ENCODE peak calls at places on chromosome X, in seven cellular contexts. One of them, this sample, is unnamed.

GRCh38 chrX:42771836-42772335 is 6.1 kb downstream of the PPP1R2C start:
- DNase-seq in thyroid gland: no peak
- DNase-seq in thoracic aorta: no peak
- DNase-seq in body of pancreas: no peak
- DNase-seq in AG10803: peak; percentile 8
- DNase-seq in fibroblast of mammary gland: no peak
- DNase-seq in fibroblast of the aortic adventitia: no peak
- DNase-seq in this sample: no peak

GRCh38 chrX:150940844-150941495 is 42.2 kb upstream of the HMGB3 start:
- DNase-seq in thyroid gland: no peak
- DNase-seq in thoracic aorta: no peak
- DNase-seq in body of pancreas: no peak
- DNase-seq in AG10803: no peak
- DNase-seq in fibroblast of mammary gland: no peak
- DNase-seq in fibroblast of the aortic adventitia: no peak
- DNase-seq in this sample: no peak

GRCh38 chrX:2710041-2710471 is 19.0 kb downstream of the CD99 start:
- DNase-seq in thyroid gland: no peak
- DNase-seq in thoracic aorta: no peak
- DNase-seq in body of pancreas: no peak
- DNase-seq in AG10803: peak; percentile 83
- DNase-seq in fibroblast of mammary gland: peak; percentile 93
- DNase-seq in fibroblast of the aortic adventitia: peak; percentile 77
- DNase-seq in this sample: peak; percentile 90

GRCh38 chrX:19964017-19964710 is 26.7 kb downstream of the BCLAF3 start:
- DNase-seq in thyroid gland: no peak
- DNase-seq in thoracic aorta: no peak
- DNase-seq in body of pancreas: no peak
- DNase-seq in AG10803: no peak
- DNase-seq in fibroblast of mammary gland: peak; percentile 1
- DNase-seq in fibroblast of the aortic adventitia: no peak
- DNase-seq in this sample: peak; percentile 60

GRCh38 chrX:10044021-10044420 is 76.9 kb downstream of the CLDN34 start:
- DNase-seq in thyroid gland: no peak
- DNase-seq in thoracic aorta: no peak
- DNase-seq in body of pancreas: no peak
- DNase-seq in AG10803: no peak
- DNase-seq in fibroblast of mammary gland: no peak
- DNase-seq in fibroblast of the aortic adventitia: no peak
- DNase-seq in this sample: peak; percentile 53

GRCh38 chrX:63426519-63426918 is 75.4 kb upstream of the SPIN4 start:
- DNase-seq in thyroid gland: no peak
- DNase-seq in thoracic aorta: no peak
- DNase-seq in body of pancreas: no peak
- DNase-seq in AG10803: no peak
- DNase-seq in fibroblast of mammary gland: no peak
- DNase-seq in fibroblast of the aortic adventitia: no peak
- DNase-seq in this sample: no peak

GRCh38 chrX:139831017-139831416 is 101.8 kb downstream of the ATP11C start:
- DNase-seq in thyroid gland: no peak
- DNase-seq in thoracic aorta: no peak
- DNase-seq in body of pancreas: no peak
- DNase-seq in AG10803: no peak
- DNase-seq in fibroblast of mammary gland: no peak
- DNase-seq in fibroblast of the aortic adventitia: no peak
- DNase-seq in this sample: no peak

GRCh38 chrX:19535481-19535880 is 20.2 kb upstream of the MAP3K15 start:
- DNase-seq in thyroid gland: no peak
- DNase-seq in thoracic aorta: no peak
- DNase-seq in body of pancreas: no peak
- DNase-seq in AG10803: peak; percentile 37
- DNase-seq in fibroblast of mammary gland: peak; percentile 38
- DNase-seq in fibroblast of the aortic adventitia: peak; percentile 37
- DNase-seq in this sample: peak; percentile 23

GRCh38 chrX:53091354-53091753 is 2.6 kb upstream of the KANTR start:
- DNase-seq in thyroid gland: no peak
- DNase-seq in thoracic aorta: no peak
- DNase-seq in body of pancreas: no peak
- DNase-seq in AG10803: no peak
- DNase-seq in fibroblast of mammary gland: no peak
- DNase-seq in fibroblast of the aortic adventitia: no peak
- DNase-seq in this sample: no peak

GRCh38 chrX:28922106-28922505 is 334.9 kb downstream of the IL1RAPL1 start:
- DNase-seq in thyroid gland: no peak
- DNase-seq in thoracic aorta: no peak
- DNase-seq in body of pancreas: no peak
- DNase-seq in AG10803: no peak
- DNase-seq in fibroblast of mammary gland: no peak
- DNase-seq in fibroblast of the aortic adventitia: peak; percentile 30
- DNase-seq in this sample: no peak

GRCh38 chrX:14056201-14056600 is 26.5 kb upstream of the GEMIN8 start:
- DNase-seq in thyroid gland: no peak
- DNase-seq in thoracic aorta: no peak
- DNase-seq in body of pancreas: no peak
- DNase-seq in AG10803: peak; percentile 35
- DNase-seq in fibroblast of mammary gland: no peak
- DNase-seq in fibroblast of the aortic adventitia: peak; percentile 19
- DNase-seq in this sample: no peak

GRCh38 chrX:41045960-41046567 is 39.2 kb upstream of the USP9X start:
- DNase-seq in thyroid gland: peak; percentile 23
- DNase-seq in thoracic aorta: no peak
- DNase-seq in body of pancreas: peak; percentile 17
- DNase-seq in AG10803: peak; percentile 84
- DNase-seq in fibroblast of mammary gland: peak; percentile 71
- DNase-seq in fibroblast of the aortic adventitia: peak; percentile 90
- DNase-seq in this sample: no peak

GRCh38 chrX:132491191-132491590 is 2.4 kb upstream of the MBNL3 start:
- DNase-seq in thyroid gland: no peak
- DNase-seq in thoracic aorta: no peak
- DNase-seq in body of pancreas: peak; percentile 39
- DNase-seq in AG10803: no peak
- DNase-seq in fibroblast of mammary gland: no peak
- DNase-seq in fibroblast of the aortic adventitia: no peak
- DNase-seq in this sample: peak; percentile 62

GRCh38 chrX:30283456-30284200 is 25.6 kb downstream of the NR0B1 start:
- DNase-seq in thyroid gland: no peak
- DNase-seq in thoracic aorta: no peak
- DNase-seq in body of pancreas: no peak
- DNase-seq in AG10803: peak; percentile 82
- DNase-seq in fibroblast of mammary gland: peak; percentile 95
- DNase-seq in fibroblast of the aortic adventitia: peak; percentile 88
- DNase-seq in this sample: peak; percentile 85

GRCh38 chrX:49987651-49988050 is 65.3 kb downstream of the CLCN5 start:
- DNase-seq in thyroid gland: no peak
- DNase-seq in thoracic aorta: no peak
- DNase-seq in body of pancreas: no peak
- DNase-seq in AG10803: no peak
- DNase-seq in fibroblast of mammary gland: no peak
- DNase-seq in fibroblast of the aortic adventitia: no peak
- DNase-seq in this sample: no peak

GRCh38 chrX:40189018-40189417 is 91.3 kb upstream of the BCOR start:
- DNase-seq in thyroid gland: no peak
- DNase-seq in thoracic aorta: no peak
- DNase-seq in body of pancreas: no peak
- DNase-seq in AG10803: peak; percentile 53
- DNase-seq in fibroblast of mammary gland: no peak
- DNase-seq in fibroblast of the aortic adventitia: no peak
- DNase-seq in this sample: peak; percentile 70

GRCh38 chrX:20205927-20206708 is 60.6 kb downstream of the RPS6KA3 start:
- DNase-seq in thyroid gland: no peak
- DNase-seq in thoracic aorta: no peak
- DNase-seq in body of pancreas: no peak
- DNase-seq in AG10803: no peak
- DNase-seq in fibroblast of mammary gland: no peak
- DNase-seq in fibroblast of the aortic adventitia: no peak
- DNase-seq in this sample: no peak

GRCh38 chrX:31266172-31267076 is 194.6 kb upstream of the FTHL17 start:
- DNase-seq in thyroid gland: peak; percentile 63
- DNase-seq in thoracic aorta: no peak
- DNase-seq in body of pancreas: peak; percentile 72
- DNase-seq in AG10803: no peak
- DNase-seq in fibroblast of mammary gland: no peak
- DNase-seq in fibroblast of the aortic adventitia: no peak
- DNase-seq in this sample: peak; percentile 53

GRCh38 chrX:130110379-130111219 is at the start of gene ELF4:
- DNase-seq in thyroid gland: peak; percentile 43
- DNase-seq in thoracic aorta: no peak
- DNase-seq in body of pancreas: peak; percentile 60
- DNase-seq in AG10803: peak; percentile 57
- DNase-seq in fibroblast of mammary gland: peak; percentile 44
- DNase-seq in fibroblast of the aortic adventitia: peak; percentile 57
- DNase-seq in this sample: peak; percentile 81

GRCh38 chrX:80550722-80551121 is 130.5 kb downstream of the TENT5D start:
- DNase-seq in thyroid gland: no peak
- DNase-seq in thoracic aorta: no peak
- DNase-seq in body of pancreas: no peak
- DNase-seq in AG10803: no peak
- DNase-seq in fibroblast of mammary gland: no peak
- DNase-seq in fibroblast of the aortic adventitia: no peak
- DNase-seq in this sample: no peak

GRCh38 chrX:128460835-128461234 is 408.6 kb upstream of the ACTRT1 start:
- DNase-seq in thyroid gland: no peak
- DNase-seq in thoracic aorta: no peak
- DNase-seq in body of pancreas: no peak
- DNase-seq in AG10803: no peak
- DNase-seq in fibroblast of mammary gland: no peak
- DNase-seq in fibroblast of the aortic adventitia: no peak
- DNase-seq in this sample: peak; percentile 16

GRCh38 chrX:153778684-153779101 is 2.1 kb upstream of the SRPK3 start:
- DNase-seq in thyroid gland: no peak
- DNase-seq in thoracic aorta: no peak
- DNase-seq in body of pancreas: no peak
- DNase-seq in AG10803: no peak
- DNase-seq in fibroblast of mammary gland: no peak
- DNase-seq in fibroblast of the aortic adventitia: no peak
- DNase-seq in this sample: peak; percentile 63

GRCh38 chrX:153669174-153669890 is 4.3 kb downstream of the PNCK start:
- DNase-seq in thyroid gland: no peak
- DNase-seq in thoracic aorta: no peak
- DNase-seq in body of pancreas: no peak
- DNase-seq in AG10803: no peak
- DNase-seq in fibroblast of mammary gland: peak; percentile 10
- DNase-seq in fibroblast of the aortic adventitia: no peak
- DNase-seq in this sample: no peak

GRCh38 chrX:144681501-144681900 is 565.8 kb upstream of the SPANXN1 start:
- DNase-seq in thyroid gland: no peak
- DNase-seq in thoracic aorta: no peak
- DNase-seq in body of pancreas: no peak
- DNase-seq in AG10803: peak; percentile 52
- DNase-seq in fibroblast of mammary gland: peak; percentile 64
- DNase-seq in fibroblast of the aortic adventitia: peak; percentile 48
- DNase-seq in this sample: no peak

GRCh38 chrX:67721321-67721720 is 177.5 kb downstream of the AR start:
- DNase-seq in thyroid gland: no peak
- DNase-seq in thoracic aorta: no peak
- DNase-seq in body of pancreas: no peak
- DNase-seq in AG10803: no peak
- DNase-seq in fibroblast of mammary gland: no peak
- DNase-seq in fibroblast of the aortic adventitia: no peak
- DNase-seq in this sample: no peak

GRCh38 chrX:102341867-102342266 is 94.9 kb downstream of the NXF2 start:
- DNase-seq in thyroid gland: no peak
- DNase-seq in thoracic aorta: no peak
- DNase-seq in body of pancreas: no peak
- DNase-seq in AG10803: no peak
- DNase-seq in fibroblast of mammary gland: no peak
- DNase-seq in fibroblast of the aortic adventitia: no peak
- DNase-seq in this sample: no peak
- TF ChIP-seq CTCF in thyroid gland: no peak
- TF ChIP-seq CTCF in thoracic aorta: no peak
- TF ChIP-seq CTCF in body of pancreas: no peak
- TF ChIP-seq CTCF in AG10803: peak; percentile 28
- TF ChIP-seq CTCF in fibroblast of mammary gland: peak; percentile 34
- TF ChIP-seq CTCF in fibroblast of the aortic adventitia: peak; percentile 49
- TF ChIP-seq CTCF in this sample: no peak

GRCh38 chrX:77723684-77724083 is 62.3 kb downstream of the ATRX start:
- DNase-seq in thyroid gland: no peak
- DNase-seq in thoracic aorta: no peak
- DNase-seq in body of pancreas: no peak
- DNase-seq in AG10803: no peak
- DNase-seq in fibroblast of mammary gland: no peak
- DNase-seq in fibroblast of the aortic adventitia: no peak
- DNase-seq in this sample: no peak
- TF ChIP-seq CTCF in thyroid gland: no peak
- TF ChIP-seq CTCF in thoracic aorta: no peak
- TF ChIP-seq CTCF in body of pancreas: no peak
- TF ChIP-seq CTCF in AG10803: no peak
- TF ChIP-seq CTCF in fibroblast of mammary gland: no peak
- TF ChIP-seq CTCF in fibroblast of the aortic adventitia: no peak
- TF ChIP-seq CTCF in this sample: no peak

DNA sequence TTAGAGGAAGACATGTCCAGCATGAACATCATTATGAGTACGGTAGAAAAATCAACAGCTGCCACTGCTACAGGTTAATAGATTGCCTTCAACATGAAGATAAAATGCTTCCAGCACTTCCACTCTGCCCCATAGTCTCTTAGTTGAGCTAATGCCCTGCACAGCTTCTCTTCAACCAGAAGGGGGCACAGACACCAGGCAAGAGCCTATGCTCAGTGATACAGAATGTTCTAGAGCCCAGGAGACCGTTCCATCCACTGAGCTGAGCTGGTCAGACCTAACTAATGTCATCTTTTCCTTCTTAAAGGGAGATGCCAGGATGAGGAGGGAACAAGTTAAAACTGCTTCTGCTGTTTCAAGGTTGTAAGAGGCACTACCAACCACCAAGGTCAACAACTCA is 42.2 kb downstream of the SMIM10L2A start:
- DNase-seq in thyroid gland: no peak
- DNase-seq in thoracic aorta: no peak
- DNase-seq in body of pancreas: no peak
- DNase-seq in AG10803: peak; percentile 15
- DNase-seq in fibroblast of mammary gland: peak; percentile 11
- DNase-seq in fibroblast of the aortic adventitia: peak; percentile 10
- DNase-seq in this sample: peak; percentile 9
- TF ChIP-seq CTCF in thyroid gland: no peak
- TF ChIP-seq CTCF in thoracic aorta: no peak
- TF ChIP-seq CTCF in body of pancreas: no peak
- TF ChIP-seq CTCF in AG10803: peak; percentile 48
- TF ChIP-seq CTCF in fibroblast of mammary gland: peak; percentile 37
- TF ChIP-seq CTCF in fibroblast of the aortic adventitia: peak; percentile 48
- TF ChIP-seq CTCF in this sample: peak; percentile 41

DNA sequence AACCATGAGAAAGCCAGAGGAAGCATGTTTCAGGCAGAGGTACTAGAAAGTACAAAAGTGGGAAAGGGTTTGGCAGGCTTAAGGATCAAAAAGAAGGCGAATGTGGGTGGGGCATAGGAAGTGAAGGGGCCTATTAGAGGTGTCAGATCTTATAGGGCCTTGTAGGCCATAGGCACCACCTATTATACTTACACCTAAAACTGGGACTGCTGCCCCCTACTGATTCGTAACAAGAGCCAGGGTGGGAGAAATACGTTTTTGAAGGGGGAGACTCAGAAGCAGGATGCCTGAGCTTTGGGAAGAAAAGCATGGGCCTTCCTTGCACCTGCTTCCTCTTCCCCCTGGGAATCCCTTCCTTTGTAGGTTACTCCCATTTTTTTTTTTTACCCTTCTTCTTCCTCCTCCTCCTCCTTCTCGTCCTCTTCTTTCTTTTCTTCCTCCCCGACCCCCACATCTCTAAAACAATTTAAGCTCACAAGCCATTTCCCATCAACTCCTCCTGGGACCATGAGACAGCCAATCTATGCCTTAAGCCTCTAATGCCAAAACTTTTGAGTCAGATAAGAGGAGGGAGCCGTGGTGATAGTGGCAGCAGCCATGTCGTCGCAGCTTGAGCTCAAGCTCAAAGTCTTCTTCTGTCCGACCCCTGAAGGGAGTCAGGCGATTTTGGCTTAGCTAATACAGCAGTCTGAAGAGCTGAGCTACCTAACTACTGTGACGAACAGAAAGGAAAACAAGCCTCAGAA is 40.8 kb upstream of the GPC3 start:
- DNase-seq in thyroid gland: no peak
- DNase-seq in thoracic aorta: no peak
- DNase-seq in body of pancreas: no peak
- DNase-seq in AG10803: no peak
- DNase-seq in fibroblast of mammary gland: no peak
- DNase-seq in fibroblast of the aortic adventitia: no peak
- DNase-seq in this sample: no peak
- TF ChIP-seq CTCF in thyroid gland: no peak
- TF ChIP-seq CTCF in thoracic aorta: no peak
- TF ChIP-seq CTCF in body of pancreas: no peak
- TF ChIP-seq CTCF in AG10803: no peak
- TF ChIP-seq CTCF in fibroblast of mammary gland: no peak
- TF ChIP-seq CTCF in fibroblast of the aortic adventitia: no peak
- TF ChIP-seq CTCF in this sample: no peak

This sample was measured in epithelial cell of esophagus.